ENCODE peak calls at places on chromosome 15, in nine cellular contexts. F, X, V, J, C, T, P, S and H are unnamed samples.

GRCh38 chr15:60179786-60180391 is 175.8 kb downstream of the FOXB1 start:
- DNase-seq in C (peak; percentile 77), J (no peak), F (peak; percentile 4), P (peak; percentile 76), T (peak; percentile 25), X (peak; percentile 25), S (peak; percentile 53), V (peak; percentile 33), H (no peak)

GRCh38 chr15:74316116-74316515 is 51.3 kb downstream of the CYP11A1 start:
- DNase-seq in P (no peak), C (no peak), F (no peak), V (peak; percentile 33), J (no peak), S (no peak), X (no peak), T (no peak), H (no peak)

GRCh38 chr15:51405646-51406194 is 64.3 kb downstream of the GLDN start:
- DNase-seq in T (peak; percentile 0), V (peak; percentile 10), P (no peak), F (no peak), X (no peak), S (peak; percentile 20), J (no peak), C (no peak), H (no peak)

GRCh38 chr15:40146037-40146436 is 14.8 kb upstream of the BUB1B start:
- DNase-seq in X (no peak), J (no peak), T (no peak), S (peak; percentile 44), P (peak; percentile 23), C (peak; percentile 42), F (no peak), V (peak; percentile 61), H (no peak)

GRCh38 chr15:45184562-45185041 is 3.2 kb downstream of the SHF start:
- DNase-seq in T (no peak), C (no peak), X (no peak), P (no peak), J (no peak), V (no peak), F (no peak), S (no peak), H (no peak)

GRCh38 chr15:75058127-75058905 is 34.9 kb downstream of the PPCDC start:
- DNase-seq in J (no peak), C (no peak), S (peak; percentile 66), X (no peak), V (peak; percentile 63), P (no peak), F (no peak), T (peak; percentile 6), H (no peak)

GRCh38 chr15:78440375-78441373 is 2.7 kb downstream of the IREB2 start:
- DNase-seq in F (no peak), C (no peak), J (no peak), P (no peak), T (no peak), V (no peak), S (no peak), X (no peak), H (no peak)

GRCh38 chr15:73983211-73983727 is 8.8 kb downstream of the STOML1 start:
- DNase-seq in C (peak; percentile 83), X (no peak), S (no peak), J (no peak), V (peak; percentile 81), F (no peak), P (peak; percentile 79), T (peak; percentile 35), H (no peak)

GRCh38 chr15:31347067-31347975 is 20.7 kb downstream of the KLF13 start:
- DNase-seq in V (no peak), P (no peak), J (no peak), X (no peak), T (no peak), F (no peak), C (no peak), S (no peak), H (no peak)

GRCh38 chr15:41284425-41285177 is 47.8 kb downstream of the OIP5 start:
- DNase-seq in F (no peak), V (peak; percentile 24), S (no peak), C (peak; percentile 24), X (peak; percentile 43), P (peak; percentile 25), T (peak; percentile 51), J (no peak), H (no peak)

GRCh38 chr15:27679621-27680521 is 419.2 kb downstream of the OCA2 start:
- DNase-seq in F (peak; percentile 10), X (no peak), S (peak; percentile 71), P (no peak), V (peak; percentile 47), T (no peak), C (no peak), J (no peak), H (no peak)

GRCh38 chr15:35557544-35557943 is 11.6 kb upstream of the DPH6 start:
- DNase-seq in S (no peak), T (no peak), J (no peak), X (no peak), P (peak; percentile 77), C (peak; percentile 83), V (peak; percentile 90), F (no peak), H (no peak)

GRCh38 chr15:90451215-90451850 is 63.3 kb downstream of the IQGAP1 start:
- DNase-seq in T (no peak), P (no peak), F (no peak), S (no peak), C (peak; percentile 47), V (peak; percentile 81), X (no peak), J (no peak), H (no peak)

GRCh38 chr15:62840518-62841268 is 201.9 kb upstream of the TPM1 start:
- DNase-seq in T (no peak), F (no peak), J (no peak), V (peak; percentile 63), C (no peak), X (no peak), S (peak; percentile 24), P (no peak), H (no peak)

GRCh38 chr15:70031680-70032079 is 66.0 kb downstream of the TLE3 start:
- DNase-seq in T (no peak), P (no peak), J (no peak), C (no peak), V (no peak), X (no peak), S (no peak), F (no peak), H (no peak)

GRCh38 chr15:70027518-70027917 is 70.2 kb downstream of the TLE3 start:
- DNase-seq in X (no peak), F (no peak), P (no peak), S (no peak), C (no peak), V (no peak), T (no peak), J (no peak), H (no peak)

GRCh38 chr15:70030851-70031645 is 66.7 kb downstream of the TLE3 start:
- DNase-seq in C (no peak), V (no peak), X (no peak), J (no peak), T (no peak), P (no peak), F (no peak), S (no peak), H (no peak)

GRCh38 chr15:70026991-70027390 is 70.7 kb downstream of the TLE3 start:
- DNase-seq in P (no peak), T (no peak), X (no peak), S (no peak), C (no peak), V (no peak), J (no peak), F (no peak), H (no peak)

GRCh38 chr15:70029297-70029701 is 68.4 kb downstream of the TLE3 start:
- DNase-seq in X (no peak), F (no peak), T (no peak), P (no peak), V (no peak), C (no peak), S (no peak), J (no peak), H (no peak)
- TF ChIP-seq CTCF in X (no peak), F (no peak), T (no peak), P (no peak), V (no peak), C (no peak), S (no peak), J (no peak), H (no peak)

DNA sequence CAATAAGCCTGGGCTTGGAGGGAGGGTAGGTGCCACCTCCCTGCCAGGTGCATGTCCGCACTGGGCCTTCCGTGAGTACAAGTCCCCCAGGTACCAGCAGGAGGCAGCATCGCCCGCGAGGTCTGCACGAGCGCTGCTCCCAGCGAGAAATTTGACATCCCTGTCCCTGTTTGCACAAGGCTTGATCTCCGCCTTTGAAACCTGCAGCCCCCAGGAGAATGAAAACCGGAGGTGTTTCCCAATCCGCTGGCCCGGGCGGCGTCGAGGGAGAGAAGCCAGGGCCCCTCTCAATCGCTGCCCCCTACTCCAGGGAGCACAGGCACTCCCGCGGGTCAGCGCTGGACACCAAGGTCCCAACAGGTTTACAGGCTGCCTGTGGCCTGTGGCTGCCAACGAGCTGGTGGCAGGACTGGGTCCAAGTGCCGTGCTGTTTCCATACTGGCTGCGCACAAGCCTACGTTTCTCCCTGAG is 961 bp downstream of the HAPLN3 start:
- DNase-seq in C (peak; percentile 55), S (peak; percentile 97), F (peak; percentile 57), P (peak; percentile 51), X (peak; percentile 66), J (no peak), T (peak; percentile 79), V (peak; percentile 31), H (no peak)
- TF ChIP-seq CTCF in C (peak; percentile 71), S (peak; percentile 95), F (peak; percentile 79), P (peak; percentile 69), X (peak; percentile 47), J (peak; percentile 57), T (peak; percentile 59), V (peak; percentile 76), H (no peak)

GRCh38 chr15:64117759-64118487 is 22.1 kb downstream of the SNX1 start:
- DNase-seq in V (no peak), F (no peak), X (no peak), T (no peak), C (no peak), J (no peak), P (no peak), S (no peak), H (no peak)
- TF ChIP-seq CTCF in V (no peak), F (no peak), X (no peak), T (no peak), C (no peak), J (no peak), P (no peak), S (no peak), H (no peak)

DNA sequence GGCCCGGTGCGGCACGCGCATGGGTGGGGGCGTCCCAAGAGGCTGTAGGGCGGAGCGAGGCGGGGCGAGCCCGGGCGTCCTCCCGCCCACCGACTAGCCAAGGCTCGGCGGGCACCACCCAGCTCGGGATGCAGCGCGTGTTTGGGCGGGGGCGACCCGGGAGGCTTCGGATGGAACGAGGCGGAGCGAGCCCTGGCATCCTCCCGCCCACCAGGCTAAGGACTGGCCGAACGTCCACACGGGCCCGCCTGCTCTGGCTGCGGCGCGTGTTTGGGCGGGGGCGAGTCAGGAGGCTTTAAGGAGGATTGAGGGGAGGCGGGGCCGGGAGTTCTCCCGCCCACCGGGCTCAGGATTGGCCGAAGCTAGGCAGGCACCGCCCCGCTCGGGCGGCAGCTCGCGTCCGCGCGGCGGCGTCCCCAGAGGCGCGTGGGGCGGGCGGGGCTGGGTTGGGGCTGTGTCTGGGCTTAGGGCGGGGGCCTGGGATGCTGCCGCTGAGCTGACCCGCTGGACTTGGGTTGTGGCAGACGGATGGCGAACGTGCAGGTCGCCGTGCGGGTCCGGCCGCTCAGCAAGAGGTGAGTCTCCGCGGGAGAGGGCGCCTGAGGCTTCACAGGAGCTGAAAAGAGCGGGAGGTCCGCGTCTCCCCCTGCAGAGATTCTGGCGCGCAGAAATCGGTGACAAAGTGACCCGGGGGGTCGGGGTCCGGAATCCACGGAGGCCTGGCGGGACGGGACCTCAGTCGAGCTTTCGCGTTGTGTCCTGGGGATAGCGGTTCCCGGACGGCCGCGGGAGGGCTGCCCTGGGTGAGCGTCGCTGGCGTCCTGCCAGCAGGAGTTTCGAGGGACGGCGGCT is at the start of gene STARD9:
- DNase-seq in J (peak; percentile 96), V (peak; percentile 98), F (peak; percentile 96), S (peak; percentile 99), X (peak; percentile 97), C (peak; percentile 98), P (peak; percentile 99), T (peak; percentile 98), H (peak; percentile 84)
- TF ChIP-seq CTCF in J (peak; percentile 33), V (no peak), F (no peak), S (no peak), X (peak; percentile 1), C (no peak), P (no peak), T (no peak), H (no peak)